ENCODE peak calls at places on chromosomes 5 and 9, in four cellular contexts. Y, I, G and M are unnamed samples. For H3K4me1, the result is how much of the 10 kb centered on the place peaks cover.

GRCh38 chr5:89988129-89988528 is 421.4 kb downstream of the CETN3 start:
- DNase-seq in I (no peak), Y (no peak), G (peak), M (no peak)

GRCh38 chr5:59685131-59685530 is 208.4 kb downstream of the PDE4D start:
- DNase-seq in I (no peak), Y (no peak), G (no peak), M (no peak)

GRCh38 chr5:3489221-3489620 is 106.4 kb upstream of the IRX1 start:
- DNase-seq in G (peak), Y (no peak), I (no peak), M (no peak)

GRCh38 chr5:3660630-3661029 is 65.0 kb downstream of the IRX1 start:
- DNase-seq in I (no peak), G (no peak), Y (no peak), M (no peak)

GRCh38 chr5:154756871-154757646 is 1.9 kb downstream of the LARP1 start:
- DNase-seq in I (no peak), G (peak), Y (peak), M (peak)

GRCh38 chr9:8221462-8221861 is 421.9 kb upstream of the DMAC1 start:
- DNase-seq in G (no peak), Y (no peak), I (no peak), M (no peak)

GRCh38 chr5:124176692-124177091 is 569.7 kb downstream of the ZNF608 start:
- DNase-seq in G (no peak), Y (peak), I (no peak), M (no peak)

GRCh38 chr5:151218177-151218576 is 5.7 kb downstream of the CCDC69 start:
- DNase-seq in Y (no peak), G (no peak), I (no peak), M (no peak)

GRCh38 chr5:118956727-118957126 is 31.6 kb downstream of the DTWD2 start:
- DNase-seq in I (no peak), Y (no peak), G (no peak), M (no peak)

GRCh38 chr5:118953652-118954005 is 34.7 kb downstream of the DTWD2 start:
- DNase-seq in G (no peak), I (no peak), Y (no peak), M (no peak)

DNA sequence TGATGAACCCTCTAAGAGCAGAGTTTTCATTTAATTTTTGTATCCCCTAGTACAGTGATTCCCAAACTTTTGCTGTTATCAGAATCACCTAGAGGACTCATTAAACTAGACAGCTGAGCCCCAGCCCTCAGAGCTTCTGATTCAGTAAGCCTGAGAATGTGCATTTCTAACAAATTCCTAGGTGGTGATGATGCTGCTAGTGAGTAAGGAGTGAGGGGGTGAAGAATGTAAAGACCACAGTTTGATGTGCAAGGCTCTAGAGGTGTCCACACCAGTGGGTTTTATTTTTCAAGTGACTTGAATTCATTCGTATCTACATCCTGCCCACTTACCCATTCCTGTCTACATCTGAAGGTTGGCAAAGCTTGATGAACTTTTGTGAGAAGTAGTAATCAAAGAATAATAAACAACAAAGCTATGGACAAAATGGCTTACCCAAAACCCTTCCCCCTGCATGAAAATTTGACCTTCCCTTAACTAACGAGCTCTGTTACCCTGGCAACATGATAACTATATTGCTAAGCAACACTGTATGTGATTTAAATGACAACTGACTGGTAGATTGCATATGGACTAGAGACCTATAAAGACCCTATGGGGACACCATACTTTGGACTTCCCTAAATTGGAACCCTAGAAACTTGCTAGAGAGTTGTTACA is 35.2 kb downstream of the DTWD2 start:
- DNase-seq in Y (no peak), G (no peak), I (no peak), M (no peak)
- H3K4me1 ChIP-seq in Y (under half), G (under half), I (under half), M (under half)

GRCh38 chr5:56088431-56088949 is 93.7 kb upstream of the IL6ST start:
- DNase-seq in I (no peak), Y (no peak), G (no peak), M (no peak)

GRCh38 chr5:56092115-56092514 is 97.4 kb upstream of the IL6ST start:
- DNase-seq in Y (no peak), I (no peak), G (no peak), M (no peak)

GRCh38 chr5:56091664-56092063 is 96.9 kb upstream of the IL6ST start:
- DNase-seq in Y (no peak), G (no peak), I (no peak), M (no peak)

GRCh38 chr5:56088967-56089829 is 94.4 kb upstream of the IL6ST start:
- DNase-seq in Y (no peak), G (no peak), I (peak), M (no peak)

DNA sequence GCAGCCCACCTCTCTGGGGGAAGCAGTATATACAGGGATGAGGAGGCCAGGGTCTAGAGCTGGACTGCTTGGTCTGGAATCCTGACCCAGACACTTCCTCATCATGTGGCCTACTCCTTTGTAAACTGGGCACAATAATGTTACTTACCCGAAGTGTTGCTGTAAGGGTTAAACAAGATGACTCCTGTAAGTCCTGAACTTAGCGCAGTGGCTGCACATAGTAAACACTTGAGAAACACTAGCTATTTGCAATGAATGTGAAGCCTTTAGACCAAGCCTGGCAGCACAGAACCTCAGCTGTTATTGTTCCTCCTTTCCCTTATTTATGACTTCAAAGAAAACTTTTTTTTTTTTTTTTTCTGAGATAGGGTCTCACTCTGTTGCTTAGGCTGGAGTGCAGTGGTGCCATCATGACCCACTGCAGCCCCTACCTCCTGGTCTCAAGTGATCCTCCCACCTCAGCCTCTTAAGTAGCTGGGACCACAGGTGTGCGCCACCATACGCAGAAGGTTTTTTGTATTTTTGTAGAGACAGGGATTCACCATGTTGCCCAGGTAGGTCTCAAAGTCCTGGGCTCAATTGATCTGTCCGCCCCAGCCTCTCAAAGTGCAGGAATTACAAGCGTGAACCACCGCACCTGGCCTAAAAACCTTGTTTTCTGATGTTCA is 96.2 kb upstream of the IL6ST start:
- DNase-seq in Y (no peak), G (no peak), I (peak), M (no peak)
- H3K4me3 ChIP-seq in Y (no peak), G (no peak), I (no peak), M (no peak)

GRCh38 chr5:135355182-135355581 is 43.8 kb downstream of the MACROH2A1 start:
- DNase-seq in Y (no peak), G (no peak), I (no peak), M (no peak)
- H3K4me1 ChIP-seq in Y (under half), G (under half), I (under half), M (under half)

GRCh38 chr9:1052908-1053590 is 2.9 kb downstream of the DMRT2 start:
- DNase-seq in Y (no peak), I (no peak), G (no peak), M (no peak)

GRCh38 chr9:1050125-1050895 is at the start of gene DMRT2:
- DNase-seq in Y (peak), G (no peak), I (peak), M (peak)

GRCh38 chr9:1053848-1054365 is 3.8 kb downstream of the DMRT2 start:
- DNase-seq in Y (no peak), G (no peak), I (no peak), M (no peak)

GRCh38 chr9:1051286-1052118 is 1.3 kb downstream of the DMRT2 start:
- DNase-seq in Y (peak), I (no peak), G (peak), M (peak)

DNA sequence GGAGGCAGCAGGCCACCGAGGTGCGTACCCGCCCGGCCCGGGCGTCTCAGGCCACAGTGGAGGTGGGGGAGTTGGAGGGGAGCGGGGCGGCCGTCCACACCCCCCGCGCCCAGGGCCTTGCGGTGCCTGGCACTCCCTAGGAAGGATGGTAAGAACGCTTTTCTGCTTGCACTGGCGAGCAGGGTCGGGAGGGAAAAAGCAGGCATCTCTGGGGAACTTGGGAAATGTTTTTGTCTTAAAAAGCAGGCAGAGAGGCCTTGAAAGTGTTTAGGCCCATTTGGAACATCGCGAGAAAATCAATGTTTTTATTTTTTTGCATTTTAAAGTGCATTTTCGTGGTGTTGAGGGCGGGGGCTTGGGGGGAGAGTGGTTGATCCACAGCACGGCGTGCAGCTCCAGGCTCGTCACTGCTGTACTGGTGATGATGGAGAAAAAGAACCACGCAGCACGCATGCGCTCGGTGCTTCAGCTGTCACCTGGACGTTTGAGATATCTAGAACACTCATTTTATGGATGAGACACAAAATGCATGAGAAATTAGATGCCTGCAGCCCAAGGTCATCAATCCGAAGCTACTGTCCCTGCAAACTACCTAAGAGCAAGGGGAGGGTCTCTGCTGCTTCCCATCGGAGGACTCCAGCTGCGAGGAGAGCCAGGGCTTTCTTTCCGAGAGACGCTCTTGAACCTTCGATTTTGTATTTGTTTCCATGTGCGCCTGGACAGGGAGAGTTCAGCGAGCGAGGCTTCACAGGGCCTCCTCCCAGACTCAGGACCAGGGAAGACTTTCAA is 2.2 kb downstream of the DMRT2 start:
- DNase-seq in G (no peak), Y (no peak), I (no peak), M (no peak)
- H3K4me3 ChIP-seq in G (peak), Y (no peak), I (no peak), M (peak)

DNA sequence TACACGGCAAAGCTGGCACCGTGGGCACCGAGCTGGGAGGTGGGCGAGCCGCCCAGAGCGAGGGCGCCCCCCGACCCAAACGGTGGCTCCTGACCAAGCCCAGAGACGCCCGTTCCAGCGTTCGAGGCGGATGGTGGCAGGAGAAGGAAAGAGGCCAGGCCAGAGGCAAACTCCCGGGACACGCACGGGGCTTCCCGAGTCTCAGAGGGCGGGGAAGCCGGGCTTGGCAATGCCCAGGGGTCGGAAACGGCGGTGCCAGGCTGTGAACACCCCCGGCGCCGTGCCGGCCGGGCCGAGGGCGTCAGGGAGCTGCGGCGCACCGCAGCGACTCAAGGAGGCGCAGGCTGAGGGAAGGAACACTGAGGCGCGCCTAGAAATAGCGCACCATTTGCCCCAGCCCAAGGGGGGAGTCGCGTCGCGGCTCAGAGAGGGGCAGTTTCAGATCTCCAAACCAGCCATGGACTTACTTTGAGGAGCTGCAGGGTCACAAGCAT is 397 bp downstream of the SPRY4 start:
- DNase-seq in G (no peak), I (no peak), Y (peak), M (no peak)
- H3K4me1 ChIP-seq in G (half or more), I (half or more), Y (under half), M (under half)

GRCh38 chr5:88877826-88878225 is 5.2 kb downstream of the MEF2C start:
- DNase-seq in G (no peak), Y (no peak), I (no peak), M (no peak)
- H3K4me3 ChIP-seq in G (no peak), Y (no peak), I (no peak), M (no peak)

GRCh38 chr9:75146229-75146628 is 57.9 kb downstream of the OSTF1 start:
- DNase-seq in G (no peak), Y (no peak), I (no peak), M (no peak)
- H3K4me1 ChIP-seq in G (under half), Y (under half), I (under half), M (under half)